ENCODE peak calls at places on chromosomes 13 and 19, in eight cellular contexts. K, G, I, Q, J, O, T and H are unnamed samples.

GRCh38 chr13:110436276-110436675 is 125.2 kb downstream of the RAB20 start:
- DNase-seq in O (no peak), J (no peak), I (no peak), T (no peak), Q (peak; percentile 87), K (no peak), G (no peak), H (no peak)

GRCh38 chr19:1478934-1479707 is at the start of gene C19orf25:
- DNase-seq in O (peak; percentile 98), Q (peak; percentile 95), G (peak; percentile 95), K (peak; percentile 94), J (peak; percentile 98), T (peak; percentile 94), I (peak; percentile 96), H (peak; percentile 82)

GRCh38 chr19:55086730-55087541 is 11.3 kb downstream of the EPS8L1 start:
- DNase-seq in K (peak; percentile 69), I (peak; percentile 75), T (peak; percentile 99), Q (peak; percentile 92), J (peak; percentile 80), O (peak; percentile 96), G (no peak), H (peak; percentile 97)

GRCh38 chr13:113460599-113460998 is 7.3 kb upstream of the ADPRHL1 start:
- DNase-seq in Q (no peak), K (no peak), O (no peak), G (no peak), T (no peak), J (no peak), I (no peak), H (no peak)

GRCh38 chr13:28864544-28864943 is 44.4 kb downstream of the MTUS2 start:
- DNase-seq in G (no peak), I (no peak), K (no peak), Q (no peak), T (no peak), O (no peak), J (no peak), H (no peak)

GRCh38 chr19:13476071-13476470 is 30.2 kb downstream of the CACNA1A start:
- DNase-seq in O (no peak), T (no peak), I (no peak), J (no peak), Q (no peak), G (no peak), K (no peak), H (no peak)

GRCh38 chr19:48806518-48806817 is 4.4 kb downstream of the BCAT2 start:
- DNase-seq in T (peak; percentile 63), K (no peak), I (no peak), O (no peak), J (peak; percentile 75), G (no peak), Q (peak; percentile 37), H (peak; percentile 51)

GRCh38 chr19:44812142-44812718 is 3.3 kb downstream of the BCAM start:
- DNase-seq in T (no peak), J (peak; percentile 8), G (no peak), K (no peak), I (no peak), O (no peak), Q (no peak), H (no peak)

GRCh38 chr19:30085394-30085793 is 143.4 kb downstream of the URI1 start:
- DNase-seq in O (peak; percentile 48), Q (no peak), J (no peak), G (no peak), I (peak; percentile 20), T (no peak), K (peak; percentile 40), H (no peak)

GRCh38 chr13:110307697-110308376 is 753 bp downstream of the COL4A2 start:
- DNase-seq in G (no peak), J (no peak), Q (no peak), I (no peak), K (no peak), T (peak; percentile 58), O (no peak), H (peak; percentile 42)

GRCh38 chr13:31793246-31793645 is 53.9 kb downstream of the RXFP2 start:
- DNase-seq in Q (peak; percentile 13), G (no peak), O (no peak), K (no peak), T (no peak), J (no peak), I (no peak), H (no peak)

GRCh38 chr19:6473652-6474051 is 7.9 kb downstream of the DENND1C start:
- DNase-seq in Q (no peak), I (no peak), J (no peak), G (no peak), O (no peak), K (peak; percentile 47), T (no peak), H (no peak)

GRCh38 chr13:78700121-78700910 is 41.4 kb upstream of the OBI1 start:
- DNase-seq in T (no peak), O (no peak), J (no peak), G (no peak), Q (peak; percentile 34), K (no peak), I (no peak), H (no peak)

GRCh38 chr13:32639502-32640105 is 53.4 kb downstream of the PDS5B start:
- DNase-seq in Q (peak; percentile 72), G (peak; percentile 67), I (peak; percentile 64), K (peak; percentile 43), O (no peak), J (peak; percentile 52), T (peak; percentile 19), H (peak; percentile 23)

GRCh38 chr13:35699805-35700204 is 223.3 kb upstream of the MAB21L1 start:
- DNase-seq in T (no peak), G (no peak), K (no peak), Q (peak; percentile 56), I (no peak), J (no peak), O (no peak), H (no peak)

GRCh38 chr19:35231956-35232746 is 3.6 kb upstream of the FAM187B start:
- DNase-seq in Q (no peak), O (no peak), T (no peak), J (no peak), K (no peak), I (no peak), G (no peak), H (no peak)

GRCh38 chr19:35240322-35240721 is 8.5 kb upstream of the LSR start:
- DNase-seq in Q (no peak), G (peak; percentile 61), J (peak; percentile 10), O (no peak), K (no peak), I (no peak), T (no peak), H (no peak)

GRCh38 chr19:35232912-35233311 is 4.4 kb upstream of the FAM187B start:
- DNase-seq in K (no peak), J (no peak), T (no peak), I (no peak), O (no peak), G (no peak), Q (no peak), H (no peak)

GRCh38 chr19:35241417-35241816 is 7.4 kb upstream of the LSR start:
- DNase-seq in I (no peak), G (no peak), K (no peak), Q (no peak), T (no peak), O (no peak), J (no peak), H (no peak)

DNA sequence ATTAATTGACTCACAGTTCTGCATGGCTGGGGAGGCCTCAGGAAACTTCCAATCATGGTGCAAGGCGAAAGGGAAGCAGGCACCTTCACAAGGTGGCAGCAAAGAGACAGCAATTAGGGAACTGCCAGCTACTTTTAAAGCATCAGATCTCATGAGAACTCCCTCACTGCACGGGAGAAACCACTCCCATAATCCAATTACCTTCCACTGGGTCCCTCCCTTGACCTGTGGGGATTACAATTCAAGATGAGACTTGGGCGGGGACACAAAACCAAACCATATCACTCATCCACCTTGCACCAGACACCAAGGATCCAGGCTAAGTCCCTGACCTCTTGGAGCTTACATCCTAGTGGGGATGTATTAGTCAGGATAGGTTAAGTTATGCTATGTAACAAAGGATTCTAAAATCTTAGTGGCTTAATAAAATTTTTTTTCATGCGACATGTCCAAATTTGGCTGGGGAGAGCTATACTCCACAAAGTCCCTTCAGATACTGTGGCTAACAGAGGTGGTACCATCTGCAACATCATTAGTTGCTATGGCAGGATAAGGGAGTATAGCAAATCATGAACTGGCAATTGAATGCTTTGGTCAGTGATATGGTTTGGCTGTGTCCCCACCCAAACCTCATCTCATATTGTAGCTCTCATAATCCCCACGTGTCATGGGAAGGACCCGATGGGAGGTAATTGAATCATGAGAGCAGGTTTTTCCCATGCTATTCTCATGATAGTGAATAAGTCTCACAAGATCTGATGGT is 8.3 kb upstream of the FAM187B start:
- DNase-seq in O (no peak), T (no peak), K (no peak), Q (no peak), J (no peak), I (peak; percentile 46), G (peak; percentile 56), H (no peak)
- TF ChIP-seq CTCF in O (peak; percentile 22), T (no peak), K (no peak), Q (no peak), J (peak; percentile 37), I (no peak), G (no peak), H (no peak)

DNA sequence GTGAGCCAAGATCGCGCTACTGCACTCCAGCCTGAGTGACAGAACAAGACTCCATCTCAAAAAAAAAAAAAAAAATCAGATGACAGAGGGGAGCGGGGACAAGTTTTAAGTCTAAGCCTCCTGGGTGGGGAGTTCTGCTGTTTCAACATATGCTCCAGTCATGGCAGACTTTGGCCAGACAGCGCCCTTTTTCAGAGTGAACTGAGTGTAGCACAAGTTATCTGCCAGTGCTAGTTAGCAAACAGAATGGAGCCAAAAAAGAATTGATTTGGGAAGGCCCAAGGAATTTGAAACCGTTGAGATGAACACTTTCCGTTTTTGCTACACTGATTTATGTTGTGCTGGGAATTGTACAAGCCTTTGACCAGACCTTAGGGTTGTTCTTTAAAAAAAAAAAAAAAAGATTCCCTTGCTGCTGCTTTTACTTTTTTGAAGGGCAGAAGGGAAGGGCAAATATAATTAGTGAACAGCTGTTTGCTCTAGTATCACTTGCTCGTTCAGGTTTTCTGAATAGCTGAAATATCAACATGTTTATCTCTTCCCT is 5.7 kb downstream of the ACTN4 start:
- DNase-seq in I (no peak), G (no peak), J (no peak), Q (peak; percentile 39), T (no peak), O (no peak), K (peak; percentile 51), H (no peak)
- TF ChIP-seq CTCF in I (no peak), G (no peak), J (no peak), Q (no peak), T (no peak), O (no peak), K (no peak), H (no peak)

DNA sequence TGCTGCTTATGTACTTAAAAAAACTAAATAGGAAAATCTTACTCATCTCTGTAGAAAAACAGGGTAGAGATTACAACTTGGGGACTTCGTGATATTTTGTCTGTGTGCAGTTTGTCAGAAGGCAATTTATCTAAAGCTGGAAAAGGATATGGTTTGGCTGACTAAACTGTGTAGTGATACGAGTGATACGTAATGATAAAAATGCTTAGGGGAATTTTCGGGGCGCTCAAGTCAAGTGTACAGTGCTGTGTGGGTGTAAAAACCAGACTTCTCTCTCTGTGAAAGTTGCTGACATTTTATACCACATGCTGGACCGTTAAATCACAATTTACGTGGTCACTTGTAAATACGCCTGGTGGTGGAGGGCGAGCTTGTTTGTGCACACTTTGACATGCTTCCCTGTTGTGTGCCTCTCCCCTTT is 221.7 kb downstream of the KCNRG start:
- DNase-seq in J (peak; percentile 60), Q (peak; percentile 8), I (peak; percentile 72), K (no peak), T (no peak), O (no peak), G (no peak), H (no peak)
- TF ChIP-seq CTCF in J (no peak), Q (no peak), I (no peak), K (no peak), T (no peak), O (no peak), G (no peak), H (no peak)

GRCh38 chr13:82356667-82357066 is 1525.6 kb downstream of the SLITRK1 start:
- DNase-seq in J (no peak), Q (peak; percentile 5), K (no peak), G (no peak), I (no peak), T (no peak), O (no peak), H (no peak)
- TF ChIP-seq CTCF in J (no peak), Q (peak; percentile 3), K (no peak), G (no peak), I (no peak), T (no peak), O (no peak), H (no peak)